ENCODE peak calls at places on chromosome 22, in five cellular contexts. C is tibial nerve; N is RWPE2; K is CD8-positive, alpha-beta T cell; B is GM23338. U is an unnamed sample. For H3K4me1, the result is how much of the 10 kb centered on the place peaks cover.

GRCh38 chr22:48352086-48352911 is 1475.4 kb downstream of the BRD1 start:
- DNase-seq in C (no peak), K (no peak), N (peak), B (no peak), U (no peak)

GRCh38 chr22:37435970-37436603 is 8.8 kb upstream of the ELFN2 start:
- DNase-seq in K (no peak), C (no peak), N (no peak), B (peak), U (no peak)

GRCh38 chr22:40289991-40290459 is 56.3 kb upstream of the ADSL start:
- DNase-seq in K (peak), B (no peak), N (no peak), C (no peak), U (peak)

GRCh38 chr22:19981961-19982920 is 34.4 kb downstream of the ARVCF start:
- DNase-seq in B (no peak), C (no peak), K (peak), N (no peak), U (no peak)

GRCh38 chr22:37021710-37022482 is 2.4 kb downstream of the MPST start:
- DNase-seq in C (no peak), B (peak), N (no peak), K (peak), U (peak)

GRCh38 chr22:26483043-26483438 is 542 bp downstream of the HPS4 start:
- DNase-seq in C (no peak), N (no peak), K (no peak), B (no peak), U (no peak)

GRCh38 chr22:30717331-30717921 is 22.8 kb downstream of the OSBP2 start:
- DNase-seq in K (no peak), B (no peak), N (no peak), C (no peak), U (no peak)

GRCh38 chr22:20509344-20510047 is 2.1 kb downstream of the MED15 start:
- DNase-seq in K (peak), B (peak), N (peak), C (peak), U (no peak)

GRCh38 chr22:48474881-48475280 is 1352.8 kb downstream of the BRD1 start:
- DNase-seq in C (no peak), B (no peak), K (no peak), N (no peak), U (no peak)

GRCh38 chr22:25485626-25486545 is 78.6 kb upstream of the GRK3 start:
- DNase-seq in K (no peak), B (no peak), N (no peak), C (no peak), U (no peak)

GRCh38 chr22:32991353-32992115 is 66.6 kb downstream of the SYN3 start:
- DNase-seq in B (no peak), C (peak), K (no peak), N (peak), U (no peak)

DNA sequence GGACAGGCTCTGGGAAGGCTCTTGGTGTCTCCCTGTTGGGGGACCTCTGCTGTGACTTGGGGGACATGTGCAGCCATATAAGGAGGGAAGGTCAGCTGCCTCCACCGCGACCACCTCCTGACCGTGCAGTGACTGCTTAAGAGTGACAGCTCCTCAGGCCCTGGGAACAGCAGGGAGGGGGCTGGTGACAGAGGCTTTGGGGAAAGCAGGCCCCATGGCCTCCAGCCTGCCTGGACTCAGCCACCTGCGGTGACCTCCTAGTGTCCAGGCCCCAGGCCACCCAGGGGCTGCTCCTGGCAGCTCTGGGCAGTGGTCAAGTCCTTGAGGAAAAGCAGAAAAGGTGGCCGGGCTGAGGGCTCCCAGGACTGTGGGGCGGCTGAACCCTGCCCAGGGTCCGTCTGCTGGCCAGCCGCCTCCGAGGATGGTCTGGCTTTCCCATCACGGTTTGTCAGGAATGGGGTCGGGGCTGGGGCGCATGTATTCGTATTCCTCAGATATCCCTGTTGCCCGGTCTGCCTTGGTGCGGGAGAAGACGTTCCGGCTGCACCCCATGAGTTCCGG is 96.8 kb downstream of the WNT7B start:
- DNase-seq in B (no peak), N (no peak), C (no peak), K (no peak), U (no peak)
- H3K4me1 ChIP-seq in B (under half), N (under half), C (under half), K (under half), U (under half)

GRCh38 chr22:28435960-28436359 is 243.7 kb downstream of the TTC28 start:
- DNase-seq in C (no peak), B (no peak), N (no peak), K (no peak), U (no peak)
- H3K4me1 ChIP-seq in C (under half), B (under half), N (under half), K (under half), U (under half)

GRCh38 chr22:29385748-29386147 is 2.6 kb downstream of the AP1B1 start:
- DNase-seq in K (no peak), B (no peak), N (no peak), C (no peak), U (no peak)
- H3K4me1 ChIP-seq in K (under half), B (under half), N (under half), C (under half), U (under half)

GRCh38 chr22:22042599-22043295 is 60.2 kb upstream of the TOP3B start:
- DNase-seq in B (no peak), C (no peak), N (no peak), K (no peak), U (no peak)
- H3K4me1 ChIP-seq in B (under half), C (under half), N (under half), K (under half), U (under half)

GRCh38 chr22:23833911-23834317 is 4.9 kb downstream of the DERL3 start:
- DNase-seq in N (peak), K (no peak), B (no peak), C (no peak), U (no peak)

GRCh38 chr22:23831261-23831660 is 7.5 kb downstream of the DERL3 start:
- DNase-seq in B (no peak), N (peak), C (no peak), K (no peak), U (no peak)

GRCh38 chr22:23831781-23832180 is 7.0 kb downstream of the DERL3 start:
- DNase-seq in B (no peak), K (no peak), C (no peak), N (peak), U (no peak)

GRCh38 chr22:23833017-23833795 is 5.6 kb downstream of the DERL3 start:
- DNase-seq in B (no peak), C (no peak), K (no peak), N (peak), U (no peak)

GRCh38 chr22:23832226-23833016 is 6.4 kb downstream of the DERL3 start:
- DNase-seq in B (no peak), N (peak), K (no peak), C (no peak), U (no peak)
- H3K4me1 ChIP-seq in B (under half), N (under half), K (under half), C (under half), U (under half)

GRCh38 chr22:50305658-50306566 is 1.5 kb downstream of the PLXNB2 start:
- DNase-seq in B (peak), N (peak), C (peak), K (no peak), U (no peak)
- H3K4me1 ChIP-seq in B (under half), N (under half), C (half or more), K (under half), U (under half)

U was measured in CD8-positive, alpha-beta memory T cell.